ENCODE peak calls at places on chromosomes 6 and 20, in nine cellular contexts. H is HTR-8/SVneo, K is omental fat pad, M is T-helper 2 cell, B is RWPE1, Q is hippocampal formation, L is neural progenitor cell, Z is skeletal muscle cell, V is NCI-H345. I is an unnamed sample.

GRCh38 chr6:38212116-38212515 is 392.6 kb downstream of the ZFAND3 start:
- DNase-seq in H (no peak), K (no peak), M (no peak), B (no peak), Q (no peak), L (no peak), Z (no peak), V (no peak), I (no peak)

GRCh38 chr20:63915471-63915870 is 20.5 kb downstream of the DNAJC5 start:
- DNase-seq in H (no peak), K (no peak), M (no peak), B (no peak), Q (peak), L (no peak), Z (no peak), V (no peak), I (no peak)

GRCh38 chr6:76706566-76706965 is 634.1 kb upstream of the IMPG1 start:
- DNase-seq in H (no peak), K (no peak), M (no peak), B (no peak), Q (no peak), L (no peak), Z (no peak), V (no peak), I (peak)

GRCh38 chr6:109292420-109292819 is 89.8 kb downstream of the CD164 start:
- DNase-seq in H (no peak), K (no peak), M (no peak), B (no peak), Q (no peak), L (no peak), Z (no peak), V (no peak), I (no peak)

GRCh38 chr20:1802385-1803215 is 92.6 kb upstream of the SIRPA start:
- DNase-seq in H (peak), K (no peak), M (peak), B (peak), Q (peak), L (peak), Z (no peak), V (peak), I (no peak)

GRCh38 chr20:44029848-44030230 is 115.2 kb downstream of the TOX2 start:
- DNase-seq in H (no peak), K (no peak), M (no peak), B (no peak), Q (no peak), L (no peak), Z (no peak), V (no peak), I (no peak)

GRCh38 chr20:10924628-10925266 is 250.9 kb upstream of the JAG1 start:
- DNase-seq in H (peak), K (no peak), M (no peak), B (peak), Q (no peak), L (no peak), Z (peak), V (peak), I (peak)

GRCh38 chr20:58231678-58232077 is 3.2 kb upstream of the ANKRD60 start:
- DNase-seq in H (peak), K (no peak), M (peak), B (no peak), Q (no peak), L (peak), Z (no peak), V (peak), I (no peak)

GRCh38 chr6:135195045-135195444 is 13.9 kb downstream of the MYB start:
- DNase-seq in H (no peak), K (no peak), M (no peak), B (no peak), Q (no peak), L (no peak), Z (no peak), V (no peak), I (no peak)

GRCh38 chr20:2130062-2130591 is 28.5 kb downstream of the STK35 start:
- DNase-seq in H (no peak), K (no peak), M (no peak), B (no peak), Q (no peak), L (no peak), Z (no peak), V (no peak), I (no peak)

GRCh38 chr6:10461850-10462249 is 47.0 kb upstream of the TFAP2A start:
- DNase-seq in H (no peak), K (no peak), M (no peak), B (no peak), Q (no peak), L (no peak), Z (no peak), V (no peak), I (no peak)

GRCh38 chr20:51500936-51501335 is 41.6 kb downstream of the NFATC2 start:
- DNase-seq in H (no peak), K (no peak), M (peak), B (no peak), Q (no peak), L (no peak), Z (no peak), V (no peak), I (no peak)

GRCh38 chr20:58628491-58629212 is 22.4 kb upstream of the STX16 start:
- DNase-seq in H (no peak), K (no peak), M (no peak), B (no peak), Q (no peak), L (no peak), Z (no peak), V (no peak), I (no peak)

GRCh38 chr6:33082702-33083101 is 6.9 kb downstream of the HLA-DPB1 start:
- DNase-seq in H (no peak), K (no peak), M (peak), B (no peak), Q (no peak), L (peak), Z (peak), V (no peak), I (no peak)

GRCh38 chr6:46042355-46042999 is 26.8 kb upstream of the CLIC5 start:
- DNase-seq in H (peak), K (no peak), M (peak), B (peak), Q (no peak), L (peak), Z (peak), V (peak), I (no peak)

GRCh38 chr20:37336369-37337207 is 9.4 kb upstream of the SRC start:
- DNase-seq in H (peak), K (no peak), M (peak), B (no peak), Q (peak), L (peak), Z (no peak), V (no peak), I (no peak)

GRCh38 chr20:44918761-44919160 is 8.9 kb downstream of the PABPC1L start:
- DNase-seq in H (no peak), K (no peak), M (no peak), B (no peak), Q (no peak), L (no peak), Z (no peak), V (no peak), I (no peak)

GRCh38 chr6:25279748-25280616 is 808 bp downstream of the CARMIL1 start:
- DNase-seq in H (peak), K (no peak), M (peak), B (peak), Q (no peak), L (peak), Z (no peak), V (peak), I (no peak)

GRCh38 chr6:41072836-41073202 is at the start of gene NFYA:
- DNase-seq in H (peak), K (no peak), M (peak), B (peak), Q (peak), L (peak), Z (peak), V (no peak), I (peak)

GRCh38 chr20:48831702-48832422 is 4.1 kb upstream of the PREX1 start:
- DNase-seq in H (peak), K (peak), M (no peak), B (peak), Q (peak), L (peak), Z (no peak), V (no peak), I (peak)

GRCh38 chr20:50834599-50835005 is 39.7 kb downstream of the BCAS4 start:
- DNase-seq in H (no peak), K (no peak), M (no peak), B (peak), Q (no peak), L (no peak), Z (peak), V (no peak), I (no peak)

GRCh38 chr6:90123796-90124195 is 172.8 kb downstream of the BACH2 start:
- DNase-seq in H (no peak), K (no peak), M (no peak), B (peak), Q (no peak), L (no peak), Z (no peak), V (peak), I (no peak)

GRCh38 chr6:5637714-5638113 is 369.0 kb downstream of the NRN1 start:
- DNase-seq in H (no peak), K (no peak), M (no peak), B (no peak), Q (no peak), L (no peak), Z (no peak), V (no peak), I (no peak)

GRCh38 chr6:39314273-39314790 is at the start of gene KCNK17:
- DNase-seq in H (no peak), K (no peak), M (no peak), B (no peak), Q (no peak), L (peak), Z (no peak), V (no peak), I (no peak)

GRCh38 chr20:9838378-9839295 is at the start of gene PAK5:
- DNase-seq in H (peak), K (no peak), M (no peak), B (no peak), Q (peak), L (peak), Z (no peak), V (peak), I (peak)

GRCh38 chr6:146670161-146670560 is 71.4 kb downstream of the ADGB start:
- DNase-seq in H (no peak), K (no peak), M (no peak), B (no peak), Q (no peak), L (no peak), Z (no peak), V (no peak), I (no peak)

GRCh38 chr6:45661667-45662066 is 283.9 kb upstream of the SUPT3H start:
- DNase-seq in H (no peak), K (no peak), M (no peak), B (no peak), Q (no peak), L (no peak), Z (peak), V (peak), I (no peak)

GRCh38 chr6:5084787-5085637 is at the start of gene PPP1R3G:
- DNase-seq in H (peak), K (no peak), M (peak), B (no peak), Q (peak), L (peak), Z (peak), V (no peak), I (no peak)

GRCh38 chr20:36084897-36085617 is 69.5 kb upstream of the EPB41L1 start:
- DNase-seq in H (no peak), K (no peak), M (no peak), B (peak), Q (no peak), L (no peak), Z (no peak), V (no peak), I (peak)

GRCh38 chr20:50403565-50404418 is 106.4 kb upstream of the PTPN1 start:
- DNase-seq in H (no peak), K (no peak), M (no peak), B (no peak), Q (no peak), L (no peak), Z (no peak), V (no peak), I (no peak)

GRCh38 chr20:54284928-54285704 is 77.2 kb downstream of the PFDN4 start:
- DNase-seq in H (no peak), K (no peak), M (no peak), B (peak), Q (no peak), L (no peak), Z (no peak), V (no peak), I (no peak)

GRCh38 chr6:31116661-31117385 is 2.2 kb downstream of the PSORS1C1 start:
- DNase-seq in H (no peak), K (no peak), M (no peak), B (no peak), Q (no peak), L (no peak), Z (no peak), V (no peak), I (no peak)

GRCh38 chr6:32108094-32108627 is 977 bp downstream of the TNXB start:
- DNase-seq in H (no peak), K (no peak), M (no peak), B (peak), Q (no peak), L (peak), Z (no peak), V (no peak), I (no peak)

GRCh38 chr20:1108437-1108920 is 9.9 kb upstream of the PSMF1 start:
- DNase-seq in H (peak), K (peak), M (peak), B (peak), Q (peak), L (peak), Z (no peak), V (peak), I (no peak)

GRCh38 chr20:32343438-32343837 is 14.7 kb upstream of the ASXL1 start:
- DNase-seq in H (no peak), K (no peak), M (no peak), B (peak), Q (no peak), L (no peak), Z (peak), V (no peak), I (no peak)

GRCh38 chr20:62605996-62606395 is 36.3 kb upstream of the SLCO4A1 start:
- DNase-seq in H (no peak), K (no peak), M (no peak), B (no peak), Q (no peak), L (no peak), Z (no peak), V (no peak), I (no peak)

GRCh38 chr6:147604373-147604772 is 95.9 kb downstream of the SAMD5 start:
- DNase-seq in H (no peak), K (no peak), M (no peak), B (no peak), Q (no peak), L (no peak), Z (no peak), V (no peak), I (no peak)

GRCh38 chr20:44692932-44693476 is 22.2 kb upstream of the CCN5 start:
- DNase-seq in H (peak), K (no peak), M (no peak), B (peak), Q (no peak), L (no peak), Z (peak), V (no peak), I (peak)

GRCh38 chr6:106751501-106752252 is 122.3 kb downstream of the QRSL1 start:
- DNase-seq in H (peak), K (no peak), M (no peak), B (peak), Q (no peak), L (no peak), Z (no peak), V (no peak), I (no peak)

GRCh38 chr6:49300443-49300842 is 162.6 kb downstream of the MMUT start:
- DNase-seq in H (no peak), K (no peak), M (no peak), B (no peak), Q (no peak), L (no peak), Z (no peak), V (no peak), I (no peak)